ENCODE peak calls at places on chromosome 5, in seven cellular contexts. One of them, this sample, is unnamed.

GRCh38 chr5:135140805-135141204 is 106.8 kb upstream of the PITX1 start:
- DNase-seq in stimulated activated CD4-positive, alpha-beta T cell treated with anti-CD3 and anti-CD28 coated beads, Interleukin-12 subunit alpha, Interleukin-12 subunit beta, amount 100 ng/mL, for 24 hours: no peak
- DNase-seq in mesendoderm: no peak
- DNase-seq in A549: peak; percentile 47
- DNase-seq in PC-9: peak; percentile 76
- DNase-seq in spleen: no peak
- DNase-seq in AG20443: peak; percentile 81
- DNase-seq in this sample: no peak

GRCh38 chr5:98016771-98017170 is 756.7 kb upstream of the RGMB start:
- DNase-seq in stimulated activated CD4-positive, alpha-beta T cell treated with anti-CD3 and anti-CD28 coated beads, Interleukin-12 subunit alpha, Interleukin-12 subunit beta, amount 100 ng/mL, for 24 hours: no peak
- DNase-seq in mesendoderm: no peak
- DNase-seq in spleen: no peak
- DNase-seq in A549: no peak
- DNase-seq in AG20443: no peak
- DNase-seq in PC-9: no peak
- DNase-seq in this sample: no peak

GRCh38 chr5:67396975-67397374 is 200.4 kb upstream of the CD180 start:
- DNase-seq in PC-9: no peak
- DNase-seq in stimulated activated CD4-positive, alpha-beta T cell treated with anti-CD3 and anti-CD28 coated beads, Interleukin-12 subunit alpha, Interleukin-12 subunit beta, amount 100 ng/mL, for 24 hours: no peak
- DNase-seq in spleen: no peak
- DNase-seq in mesendoderm: no peak
- DNase-seq in AG20443: no peak
- DNase-seq in A549: no peak
- DNase-seq in this sample: no peak

GRCh38 chr5:172055421-172055820 is 49.0 kb upstream of the FBXW11 start:
- DNase-seq in AG20443: no peak
- DNase-seq in mesendoderm: no peak
- DNase-seq in stimulated activated CD4-positive, alpha-beta T cell treated with anti-CD3 and anti-CD28 coated beads, Interleukin-12 subunit alpha, Interleukin-12 subunit beta, amount 100 ng/mL, for 24 hours: no peak
- DNase-seq in spleen: no peak
- DNase-seq in A549: no peak
- DNase-seq in PC-9: no peak
- DNase-seq in this sample: no peak

GRCh38 chr5:440413-441180 is 2.4 kb upstream of the EXOC3 start:
- DNase-seq in PC-9: no peak
- DNase-seq in stimulated activated CD4-positive, alpha-beta T cell treated with anti-CD3 and anti-CD28 coated beads, Interleukin-12 subunit alpha, Interleukin-12 subunit beta, amount 100 ng/mL, for 24 hours: no peak
- DNase-seq in A549: no peak
- DNase-seq in AG20443: no peak
- DNase-seq in spleen: peak; percentile 71
- DNase-seq in mesendoderm: no peak
- DNase-seq in this sample: no peak

GRCh38 chr5:37043693-37044092 is 167.1 kb downstream of the NIPBL start:
- DNase-seq in spleen: no peak
- DNase-seq in stimulated activated CD4-positive, alpha-beta T cell treated with anti-CD3 and anti-CD28 coated beads, Interleukin-12 subunit alpha, Interleukin-12 subunit beta, amount 100 ng/mL, for 24 hours: no peak
- DNase-seq in AG20443: no peak
- DNase-seq in A549: no peak
- DNase-seq in mesendoderm: peak; percentile 61
- DNase-seq in PC-9: no peak
- DNase-seq in this sample: no peak

GRCh38 chr5:102893942-102894341 is 138.8 kb downstream of the PAM start:
- DNase-seq in mesendoderm: peak; percentile 46
- DNase-seq in spleen: no peak
- DNase-seq in AG20443: no peak
- DNase-seq in PC-9: no peak
- DNase-seq in stimulated activated CD4-positive, alpha-beta T cell treated with anti-CD3 and anti-CD28 coated beads, Interleukin-12 subunit alpha, Interleukin-12 subunit beta, amount 100 ng/mL, for 24 hours: no peak
- DNase-seq in A549: no peak
- DNase-seq in this sample: no peak

GRCh38 chr5:94751456-94751855 is 133.0 kb downstream of the SLF1 start:
- DNase-seq in AG20443: no peak
- DNase-seq in mesendoderm: no peak
- DNase-seq in spleen: no peak
- DNase-seq in PC-9: no peak
- DNase-seq in A549: no peak
- DNase-seq in stimulated activated CD4-positive, alpha-beta T cell treated with anti-CD3 and anti-CD28 coated beads, Interleukin-12 subunit alpha, Interleukin-12 subunit beta, amount 100 ng/mL, for 24 hours: no peak
- DNase-seq in this sample: no peak

GRCh38 chr5:153860482-153860881 is 178.2 kb downstream of the FAM114A2 start:
- DNase-seq in mesendoderm: no peak
- DNase-seq in PC-9: no peak
- DNase-seq in A549: no peak
- DNase-seq in AG20443: no peak
- DNase-seq in stimulated activated CD4-positive, alpha-beta T cell treated with anti-CD3 and anti-CD28 coated beads, Interleukin-12 subunit alpha, Interleukin-12 subunit beta, amount 100 ng/mL, for 24 hours: no peak
- DNase-seq in spleen: no peak
- DNase-seq in this sample: no peak

GRCh38 chr5:173618927-173619519 is 2.6 kb upstream of the BOD1 start:
- DNase-seq in PC-9: peak; percentile 48
- DNase-seq in spleen: no peak
- DNase-seq in A549: peak; percentile 76
- DNase-seq in mesendoderm: peak; percentile 58
- DNase-seq in stimulated activated CD4-positive, alpha-beta T cell treated with anti-CD3 and anti-CD28 coated beads, Interleukin-12 subunit alpha, Interleukin-12 subunit beta, amount 100 ng/mL, for 24 hours: peak; percentile 4
- DNase-seq in AG20443: peak; percentile 73
- DNase-seq in this sample: no peak

GRCh38 chr5:1037671-1038416 is 29.2 kb downstream of the NKD2 start:
- DNase-seq in spleen: no peak
- DNase-seq in PC-9: no peak
- DNase-seq in stimulated activated CD4-positive, alpha-beta T cell treated with anti-CD3 and anti-CD28 coated beads, Interleukin-12 subunit alpha, Interleukin-12 subunit beta, amount 100 ng/mL, for 24 hours: no peak
- DNase-seq in AG20443: no peak
- DNase-seq in A549: no peak
- DNase-seq in mesendoderm: no peak
- DNase-seq in this sample: no peak

GRCh38 chr5:177103523-177104253 is 17.0 kb downstream of the FGFR4 start:
- DNase-seq in spleen: no peak
- DNase-seq in PC-9: no peak
- DNase-seq in AG20443: no peak
- DNase-seq in mesendoderm: no peak
- DNase-seq in A549: no peak
- DNase-seq in stimulated activated CD4-positive, alpha-beta T cell treated with anti-CD3 and anti-CD28 coated beads, Interleukin-12 subunit alpha, Interleukin-12 subunit beta, amount 100 ng/mL, for 24 hours: no peak
- DNase-seq in this sample: no peak

GRCh38 chr5:33894566-33894965 is 2.8 kb upstream of the ADAMTS12 start:
- DNase-seq in stimulated activated CD4-positive, alpha-beta T cell treated with anti-CD3 and anti-CD28 coated beads, Interleukin-12 subunit alpha, Interleukin-12 subunit beta, amount 100 ng/mL, for 24 hours: no peak
- DNase-seq in PC-9: peak; percentile 56
- DNase-seq in spleen: no peak
- DNase-seq in A549: no peak
- DNase-seq in mesendoderm: no peak
- DNase-seq in AG20443: no peak
- DNase-seq in this sample: no peak

GRCh38 chr5:32506251-32506661 is 61.7 kb upstream of the ZFR start:
- DNase-seq in A549: no peak
- DNase-seq in spleen: no peak
- DNase-seq in AG20443: no peak
- DNase-seq in stimulated activated CD4-positive, alpha-beta T cell treated with anti-CD3 and anti-CD28 coated beads, Interleukin-12 subunit alpha, Interleukin-12 subunit beta, amount 100 ng/mL, for 24 hours: no peak
- DNase-seq in PC-9: no peak
- DNase-seq in mesendoderm: no peak
- DNase-seq in this sample: no peak

GRCh38 chr5:178370102-178370501 is 137.5 kb upstream of the PHYKPL start:
- DNase-seq in A549: no peak
- DNase-seq in spleen: no peak
- DNase-seq in AG20443: no peak
- DNase-seq in mesendoderm: no peak
- DNase-seq in stimulated activated CD4-positive, alpha-beta T cell treated with anti-CD3 and anti-CD28 coated beads, Interleukin-12 subunit alpha, Interleukin-12 subunit beta, amount 100 ng/mL, for 24 hours: no peak
- DNase-seq in PC-9: no peak
- DNase-seq in this sample: no peak

GRCh38 chr5:90606539-90606938 is 47.9 kb downstream of the ADGRV1 start:
- DNase-seq in PC-9: no peak
- DNase-seq in AG20443: no peak
- DNase-seq in spleen: no peak
- DNase-seq in stimulated activated CD4-positive, alpha-beta T cell treated with anti-CD3 and anti-CD28 coated beads, Interleukin-12 subunit alpha, Interleukin-12 subunit beta, amount 100 ng/mL, for 24 hours: no peak
- DNase-seq in mesendoderm: peak; percentile 60
- DNase-seq in A549: no peak
- DNase-seq in this sample: no peak

GRCh38 chr5:67015577-67016290 is 180.9 kb downstream of the CD180 start:
- DNase-seq in stimulated activated CD4-positive, alpha-beta T cell treated with anti-CD3 and anti-CD28 coated beads, Interleukin-12 subunit alpha, Interleukin-12 subunit beta, amount 100 ng/mL, for 24 hours: no peak
- DNase-seq in mesendoderm: peak; percentile 38
- DNase-seq in A549: no peak
- DNase-seq in PC-9: no peak
- DNase-seq in AG20443: no peak
- DNase-seq in spleen: no peak
- DNase-seq in this sample: no peak

GRCh38 chr5:36943584-36943983 is 67.0 kb downstream of the NIPBL start:
- DNase-seq in AG20443: no peak
- DNase-seq in stimulated activated CD4-positive, alpha-beta T cell treated with anti-CD3 and anti-CD28 coated beads, Interleukin-12 subunit alpha, Interleukin-12 subunit beta, amount 100 ng/mL, for 24 hours: no peak
- DNase-seq in PC-9: no peak
- DNase-seq in A549: no peak
- DNase-seq in spleen: no peak
- DNase-seq in mesendoderm: no peak
- DNase-seq in this sample: no peak

GRCh38 chr5:18745988-18746615 is 1111.8 kb downstream of the TAF11L14 start:
- DNase-seq in AG20443: peak; percentile 5
- DNase-seq in PC-9: peak; percentile 63
- DNase-seq in stimulated activated CD4-positive, alpha-beta T cell treated with anti-CD3 and anti-CD28 coated beads, Interleukin-12 subunit alpha, Interleukin-12 subunit beta, amount 100 ng/mL, for 24 hours: no peak
- DNase-seq in spleen: peak; percentile 72
- DNase-seq in A549: peak; percentile 20
- DNase-seq in mesendoderm: no peak
- DNase-seq in this sample: no peak

GRCh38 chr5:123371575-123372179 is 51.5 kb downstream of the CEP120 start:
- DNase-seq in spleen: peak; percentile 77
- DNase-seq in AG20443: peak; percentile 30
- DNase-seq in stimulated activated CD4-positive, alpha-beta T cell treated with anti-CD3 and anti-CD28 coated beads, Interleukin-12 subunit alpha, Interleukin-12 subunit beta, amount 100 ng/mL, for 24 hours: peak; percentile 22
- DNase-seq in PC-9: peak; percentile 14
- DNase-seq in A549: peak; percentile 7
- DNase-seq in mesendoderm: peak; percentile 56
- DNase-seq in this sample: no peak

GRCh38 chr5:61817472-61818326 is 485.6 kb downstream of the ZSWIM6 start:
- DNase-seq in AG20443: peak; percentile 69
- DNase-seq in mesendoderm: peak; percentile 68
- DNase-seq in stimulated activated CD4-positive, alpha-beta T cell treated with anti-CD3 and anti-CD28 coated beads, Interleukin-12 subunit alpha, Interleukin-12 subunit beta, amount 100 ng/mL, for 24 hours: no peak
- DNase-seq in PC-9: peak; percentile 19
- DNase-seq in spleen: no peak
- DNase-seq in A549: peak; percentile 36
- DNase-seq in this sample: no peak

GRCh38 chr5:124176692-124177091 is 569.7 kb downstream of the ZNF608 start:
- DNase-seq in mesendoderm: peak; percentile 31
- DNase-seq in AG20443: no peak
- DNase-seq in spleen: no peak
- DNase-seq in PC-9: no peak
- DNase-seq in A549: no peak
- DNase-seq in stimulated activated CD4-positive, alpha-beta T cell treated with anti-CD3 and anti-CD28 coated beads, Interleukin-12 subunit alpha, Interleukin-12 subunit beta, amount 100 ng/mL, for 24 hours: no peak
- DNase-seq in this sample: no peak